ENCODE peak calls at places on chromosomes 3 and 15, in six cellular contexts. L is neuronal stem cell, W is H1, Z is mesendoderm, Y is H9, Q is mesenchymal stem cell. C is an unnamed sample. For H3K4me1, the result is how much of the 10 kb centered on the place peaks cover.

GRCh38 chr15:84079885-84080777 is 155.4 kb upstream of the GOLGA6L4 start:
- DNase-seq in L (peak), W (no peak), Z (peak), Y (peak), Q (peak), C (peak)

GRCh38 chr3:71444028-71444860 is 139.3 kb downstream of the FOXP1 start:
- DNase-seq in L (no peak), W (no peak), Z (peak), Y (no peak), Q (peak), C (peak)

GRCh38 chr3:12336099-12336498 is 47.2 kb downstream of the PPARG start:
- DNase-seq in L (no peak), W (no peak), Z (no peak), Y (no peak), Q (no peak), C (no peak)

GRCh38 chr3:174659516-174659915 is 199.6 kb upstream of the NAALADL2 start:
- DNase-seq in L (no peak), W (no peak), Z (peak), Y (no peak), Q (no peak), C (no peak)

GRCh38 chr3:16741890-16742289 is 136.7 kb upstream of the DAZL start:
- DNase-seq in L (no peak), W (no peak), Z (no peak), Y (no peak), Q (peak), C (no peak)

GRCh38 chr15:31483053-31483923 is 156.7 kb downstream of the KLF13 start:
- DNase-seq in L (no peak), W (no peak), Z (no peak), Y (peak), Q (no peak), C (no peak)

GRCh38 chr15:42890161-42890913 is 30.2 kb downstream of the TTBK2 start:
- DNase-seq in L (no peak), W (peak), Z (peak), Y (no peak), Q (peak), C (peak)

GRCh38 chr3:13114811-13115615 is 41.8 kb upstream of the IQSEC1 start:
- DNase-seq in L (no peak), W (no peak), Z (no peak), Y (no peak), Q (no peak), C (no peak)

GRCh38 chr15:80804970-80805495 is 25.9 kb downstream of the CEMIP start:
- DNase-seq in L (no peak), W (no peak), Z (no peak), Y (no peak), Q (no peak), C (no peak)

GRCh38 chr3:133159498-133160475 is 121.6 kb downstream of the TMEM108 start:
- DNase-seq in L (no peak), W (no peak), Z (no peak), Y (no peak), Q (no peak), C (no peak)

GRCh38 chr15:65337436-65338070 is 33.1 kb downstream of the RNU5B-1 start:
- DNase-seq in L (no peak), W (no peak), Z (no peak), Y (no peak), Q (no peak), C (no peak)

GRCh38 chr15:63156708-63157065 is 590 bp downstream of the RPS27L start:
- DNase-seq in L (peak), W (no peak), Z (peak), Y (no peak), Q (peak), C (peak)

GRCh38 chr3:132803889-132804288 is 81.7 kb upstream of the NPHP3 start:
- DNase-seq in L (no peak), W (peak), Z (peak), Y (peak), Q (no peak), C (no peak)

GRCh38 chr15:57376695-57377477 is 581 bp downstream of the CGNL1 start:
- DNase-seq in L (peak), W (no peak), Z (peak), Y (peak), Q (peak), C (peak)

GRCh38 chr3:52645549-52645948 is 40.2 kb downstream of the PBRM1 start:
- DNase-seq in L (no peak), W (no peak), Z (no peak), Y (no peak), Q (no peak), C (no peak)

GRCh38 chr3:71573181-71573580 is 10.3 kb downstream of the FOXP1 start:
- DNase-seq in L (no peak), W (no peak), Z (no peak), Y (no peak), Q (no peak), C (no peak)

GRCh38 chr3:44184319-44184953 is 57.2 kb upstream of the TOPAZ1 start:
- DNase-seq in L (no peak), W (no peak), Z (no peak), Y (no peak), Q (no peak), C (no peak)

GRCh38 chr3:85142626-85143025 is 183.8 kb downstream of the CADM2 start:
- DNase-seq in L (no peak), W (no peak), Z (no peak), Y (no peak), Q (no peak), C (no peak)

GRCh38 chr3:85151555-85151954 is 192.8 kb downstream of the CADM2 start:
- DNase-seq in L (no peak), W (no peak), Z (no peak), Y (no peak), Q (no peak), C (no peak)

GRCh38 chr3:85148056-85148455 is 189.3 kb downstream of the CADM2 start:
- DNase-seq in L (no peak), W (no peak), Z (no peak), Y (no peak), Q (no peak), C (no peak)
- H2BK15ac ChIP-seq in L (no peak), W (no peak), Z (no peak), Y (no peak), Q (no peak), C (no peak)

GRCh38 chr15:40283615-40284306 is 897 bp upstream of the ANKRD63 start:
- DNase-seq in L (no peak), W (no peak), Z (peak), Y (no peak), Q (no peak), C (no peak)
- H3K4me1 ChIP-seq in L (under half), W (under half), Z (under half), Y (under half), Q (under half), C (under half)

DNA sequence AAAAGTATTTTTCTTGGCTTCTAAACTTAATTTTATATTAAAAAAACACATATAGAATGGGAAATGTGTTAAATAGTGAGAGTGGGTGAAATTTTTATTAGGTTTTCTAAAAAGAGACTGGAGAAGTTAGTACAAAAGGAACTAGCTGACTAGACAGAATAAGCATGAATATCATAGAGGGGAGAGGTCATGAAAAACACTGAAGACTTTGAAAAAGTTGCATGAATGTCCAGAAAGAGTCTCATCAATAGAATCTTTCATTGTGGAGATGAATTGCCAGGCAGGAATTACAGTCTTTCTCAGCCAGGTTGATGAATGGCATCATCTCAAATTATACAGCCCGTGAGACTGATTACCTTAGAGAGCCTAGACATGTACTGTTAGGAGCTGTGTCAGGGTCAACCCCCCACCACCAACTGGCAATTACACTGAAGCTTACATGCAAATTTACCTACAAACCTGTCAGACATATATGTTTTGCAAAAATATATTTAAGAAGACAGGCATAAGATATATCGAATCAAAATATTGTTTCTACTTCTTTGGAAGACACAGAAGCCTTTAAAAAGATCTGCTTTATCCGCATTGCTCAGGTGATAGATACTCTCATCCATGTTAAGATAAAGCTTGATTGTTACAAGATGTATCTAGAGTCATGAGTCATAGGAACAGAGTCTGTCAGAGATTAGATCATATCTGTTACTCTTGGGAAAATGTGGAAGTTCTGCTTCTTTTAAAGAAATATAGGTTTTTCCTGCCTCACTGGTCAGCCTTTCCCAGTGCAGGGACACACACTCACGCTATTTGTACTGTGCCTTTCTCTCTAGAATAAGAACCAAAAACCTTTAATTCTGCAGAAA is 34.8 kb upstream of the PFN2 start:
- DNase-seq in L (no peak), W (no peak), Z (peak), Y (no peak), Q (peak), C (peak)
- H2BK15ac ChIP-seq in L (no peak), W (no peak), Z (no peak), Y (no peak), Q (no peak), C (no peak)

GRCh38 chr3:194877311-194878119 is 191.8 kb downstream of the FAM43A start:
- DNase-seq in L (no peak), W (no peak), Z (no peak), Y (peak), Q (no peak), C (no peak)

GRCh38 chr3:194874206-194874605 is 188.5 kb downstream of the FAM43A start:
- DNase-seq in L (no peak), W (no peak), Z (no peak), Y (peak), Q (no peak), C (no peak)

GRCh38 chr3:194874783-194875182 is 189.1 kb downstream of the FAM43A start:
- DNase-seq in L (no peak), W (no peak), Z (no peak), Y (peak), Q (no peak), C (no peak)

GRCh38 chr3:194876403-194877165 is 190.9 kb downstream of the FAM43A start:
- DNase-seq in L (no peak), W (no peak), Z (no peak), Y (peak), Q (no peak), C (no peak)

GRCh38 chr3:194875581-194876402 is 190.1 kb downstream of the FAM43A start:
- DNase-seq in L (no peak), W (no peak), Z (no peak), Y (peak), Q (no peak), C (no peak)
- H3K4me1 ChIP-seq in L (under half), W (under half), Z (under half), Y (under half), Q (under half), C (under half)

GRCh38 chr3:187661267-187661666 is 8.9 kb downstream of the SST start:
- DNase-seq in L (no peak), W (no peak), Z (no peak), Y (no peak), Q (no peak), C (no peak)
- H2BK15ac ChIP-seq in L (no peak), W (no peak), Z (no peak), Y (no peak), Q (no peak), C (no peak)

DNA sequence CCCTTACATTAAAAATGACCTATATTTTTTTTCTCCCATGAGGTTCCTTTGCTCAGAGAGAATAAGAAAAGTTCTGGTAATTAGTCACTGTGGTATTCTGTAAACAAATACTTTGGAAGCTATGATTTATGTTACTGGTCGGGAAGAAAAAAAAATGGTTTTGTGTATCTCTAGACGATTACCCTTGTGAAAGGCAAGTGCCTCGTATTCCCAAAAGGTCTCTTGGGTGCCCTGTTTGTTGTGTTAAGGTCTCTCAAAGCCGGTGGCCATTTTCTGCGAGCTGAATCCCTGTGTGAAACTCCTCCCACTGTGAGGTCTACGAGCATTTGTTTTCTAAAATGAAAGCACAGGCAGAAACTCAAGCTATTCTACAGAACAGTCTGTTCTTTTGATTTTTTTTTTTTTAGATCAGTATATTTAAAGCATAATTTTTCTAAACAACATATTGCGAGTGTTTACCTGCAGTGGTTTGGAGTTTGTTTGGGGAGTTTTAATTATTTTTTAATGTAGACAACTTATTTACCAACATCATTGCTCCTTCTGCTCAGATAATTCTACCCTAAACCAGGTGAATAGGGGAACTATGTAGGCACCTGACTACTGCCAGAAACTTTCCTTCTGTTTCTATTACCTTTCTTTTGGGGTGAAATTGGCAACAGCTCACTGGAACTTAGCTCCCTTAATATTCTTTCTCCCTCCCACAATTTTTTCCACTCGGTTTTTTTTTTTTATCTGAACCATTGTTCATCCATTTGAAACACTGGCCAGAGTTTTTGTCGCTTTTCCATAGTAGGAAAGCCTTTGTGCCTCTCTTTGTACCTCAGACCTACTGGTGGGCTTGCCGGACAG is 44.0 kb downstream of the ZBTB38 start:
- DNase-seq in L (no peak), W (no peak), Z (peak), Y (no peak), Q (peak), C (peak)
- H3K4me1 ChIP-seq in L (under half), W (under half), Z (under half), Y (under half), Q (under half), C (under half)

GRCh38 chr15:67796728-67797127 is 28.6 kb upstream of the SKOR1 start:
- DNase-seq in L (no peak), W (no peak), Z (no peak), Y (no peak), Q (no peak), C (no peak)

GRCh38 chr15:67801926-67802914 is 23.1 kb upstream of the SKOR1 start:
- DNase-seq in L (no peak), W (no peak), Z (no peak), Y (no peak), Q (no peak), C (no peak)

GRCh38 chr15:67803299-67803698 is 22.0 kb upstream of the SKOR1 start:
- DNase-seq in L (no peak), W (no peak), Z (no peak), Y (no peak), Q (no peak), C (no peak)

GRCh38 chr15:67801142-67801541 is 24.2 kb upstream of the SKOR1 start:
- DNase-seq in L (no peak), W (no peak), Z (no peak), Y (no peak), Q (no peak), C (no peak)

GRCh38 chr15:67799801-67800205 is 25.5 kb upstream of the SKOR1 start:
- DNase-seq in L (no peak), W (no peak), Z (no peak), Y (no peak), Q (no peak), C (no peak)
- H2BK15ac ChIP-seq in L (no peak), W (no peak), Z (no peak), Y (no peak), Q (no peak), C (no peak)

DNA sequence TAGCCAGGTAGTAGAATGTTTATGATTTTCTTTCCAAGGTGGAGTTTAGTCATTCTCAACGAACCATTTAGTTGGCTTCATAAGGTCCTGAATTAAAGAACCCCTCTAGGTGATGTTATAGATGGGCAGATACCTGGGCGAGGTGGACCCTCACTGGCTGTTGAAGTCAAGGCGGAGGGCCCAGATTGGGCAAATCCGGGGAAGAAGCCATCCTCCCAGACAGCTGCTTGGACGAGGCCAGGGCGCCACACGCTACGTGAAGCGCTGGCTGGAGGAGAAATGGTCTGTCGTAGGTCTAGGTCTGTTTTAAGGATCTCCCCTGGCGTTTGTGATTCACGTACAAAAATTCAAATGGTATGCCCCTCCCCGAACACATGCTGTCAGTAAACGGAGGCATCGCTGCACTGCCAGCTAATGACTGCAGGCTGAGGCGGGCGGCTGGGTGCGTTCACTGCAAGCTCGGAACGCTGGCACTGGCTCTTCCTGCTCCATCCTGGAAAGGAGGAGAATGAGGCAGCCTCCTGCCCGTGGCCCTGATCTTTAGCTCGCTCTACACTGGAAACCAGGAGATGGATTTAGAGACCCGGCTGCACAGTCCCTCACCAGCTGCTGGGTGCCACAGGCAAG is 69.9 kb downstream of the EPHB3 start:
- DNase-seq in L (no peak), W (no peak), Z (no peak), Y (no peak), Q (no peak), C (no peak)
- H3K4me1 ChIP-seq in L (under half), W (under half), Z (under half), Y (under half), Q (under half), C (under half)

DNA sequence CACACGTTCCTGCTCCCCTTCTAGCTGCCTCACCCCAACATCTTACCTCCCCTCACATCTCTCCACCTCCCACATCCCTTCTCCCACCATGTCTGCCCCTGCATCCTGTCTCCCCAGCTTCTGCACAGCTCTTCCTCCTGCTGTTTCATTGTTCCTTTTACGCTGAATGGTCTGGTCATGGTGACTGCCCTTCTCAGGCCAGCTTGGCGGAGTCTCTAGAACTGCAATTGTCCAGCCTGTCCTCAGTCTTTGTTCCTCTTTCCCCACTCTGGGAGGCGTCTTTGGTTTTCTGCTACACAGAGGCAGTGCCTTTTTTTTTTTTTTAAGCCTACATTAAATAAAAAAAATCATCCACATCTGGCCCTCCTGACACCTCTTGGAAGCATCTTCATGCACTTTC is 49.1 kb upstream of the SEC22A start:
- DNase-seq in L (no peak), W (no peak), Z (no peak), Y (no peak), Q (no peak), C (no peak)
- H2BK15ac ChIP-seq in L (no peak), W (no peak), Z (no peak), Y (no peak), Q (no peak), C (no peak)

C was measured in IMR-90.